ENCODE peak calls at places on chromosome 20, in four cellular contexts. One of them, this sample, is unnamed.

GRCh38 chr20:58310291-58310782 is 822 bp downstream of the RAB22A start:
- DNase-seq in AG09309: no peak
- DNase-seq in GM06990: no peak
- DNase-seq in mesenchymal stem cell: peak
- DNase-seq in this sample: no peak

GRCh38 chr20:10113746-10114145 is 79.0 kb downstream of the ANKEF1 start:
- DNase-seq in AG09309: no peak
- DNase-seq in GM06990: no peak
- DNase-seq in mesenchymal stem cell: no peak
- DNase-seq in this sample: no peak

GRCh38 chr20:31551581-31552081 is 37.4 kb downstream of the HM13 start:
- DNase-seq in AG09309: no peak
- DNase-seq in GM06990: no peak
- DNase-seq in mesenchymal stem cell: no peak
- DNase-seq in this sample: no peak

GRCh38 chr20:23106271-23106851 is 20.2 kb upstream of the CD93 start:
- DNase-seq in AG09309: no peak
- DNase-seq in GM06990: no peak
- DNase-seq in mesenchymal stem cell: peak
- DNase-seq in this sample: no peak

GRCh38 chr20:35451295-35451694 is 4.1 kb upstream of the CEP250 start:
- DNase-seq in AG09309: no peak
- DNase-seq in GM06990: no peak
- DNase-seq in mesenchymal stem cell: no peak
- DNase-seq in this sample: no peak

GRCh38 chr20:53631909-53632662 is 38.4 kb upstream of the ZNF217 start:
- DNase-seq in AG09309: no peak
- DNase-seq in GM06990: no peak
- DNase-seq in mesenchymal stem cell: no peak
- DNase-seq in this sample: no peak

GRCh38 chr20:31642837-31643236 is 5.1 kb downstream of the COX4I2 start:
- DNase-seq in AG09309: no peak
- DNase-seq in GM06990: no peak
- DNase-seq in mesenchymal stem cell: no peak
- DNase-seq in this sample: no peak

GRCh38 chr20:38152175-38153010 is 12.7 kb downstream of the TGM2 start:
- DNase-seq in AG09309: no peak
- DNase-seq in GM06990: peak
- DNase-seq in mesenchymal stem cell: peak
- DNase-seq in this sample: no peak

GRCh38 chr20:32439132-32439829 is 81.2 kb downstream of the ASXL1 start:
- DNase-seq in AG09309: peak
- DNase-seq in GM06990: no peak
- DNase-seq in mesenchymal stem cell: peak
- DNase-seq in this sample: peak

GRCh38 chr20:58719971-58720371 is 27.4 kb downstream of the NPEPL1 start:
- DNase-seq in AG09309: no peak
- DNase-seq in GM06990: no peak
- DNase-seq in mesenchymal stem cell: no peak
- DNase-seq in this sample: no peak

GRCh38 chr20:40511478-40511877 is 177.6 kb downstream of the MAFB start:
- DNase-seq in AG09309: peak
- DNase-seq in GM06990: no peak
- DNase-seq in mesenchymal stem cell: no peak
- DNase-seq in this sample: no peak

GRCh38 chr20:34876161-34877001 is at the start of gene ACSS2:
- DNase-seq in AG09309: peak
- DNase-seq in GM06990: peak
- DNase-seq in mesenchymal stem cell: peak
- DNase-seq in this sample: peak

GRCh38 chr20:36541227-36542018 is at the start of gene MYL9:
- DNase-seq in AG09309: no peak
- DNase-seq in GM06990: peak
- DNase-seq in mesenchymal stem cell: peak
- DNase-seq in this sample: peak

GRCh38 chr20:17948442-17948841 is 20.2 kb downstream of the SNX5 start:
- DNase-seq in AG09309: no peak
- DNase-seq in GM06990: no peak
- DNase-seq in mesenchymal stem cell: no peak
- DNase-seq in this sample: no peak
- H3K4me3 ChIP-seq in AG09309: no peak
- H3K4me3 ChIP-seq in GM06990: no peak
- H3K4me3 ChIP-seq in mesenchymal stem cell: no peak
- H3K4me3 ChIP-seq in this sample: no peak

DNA sequence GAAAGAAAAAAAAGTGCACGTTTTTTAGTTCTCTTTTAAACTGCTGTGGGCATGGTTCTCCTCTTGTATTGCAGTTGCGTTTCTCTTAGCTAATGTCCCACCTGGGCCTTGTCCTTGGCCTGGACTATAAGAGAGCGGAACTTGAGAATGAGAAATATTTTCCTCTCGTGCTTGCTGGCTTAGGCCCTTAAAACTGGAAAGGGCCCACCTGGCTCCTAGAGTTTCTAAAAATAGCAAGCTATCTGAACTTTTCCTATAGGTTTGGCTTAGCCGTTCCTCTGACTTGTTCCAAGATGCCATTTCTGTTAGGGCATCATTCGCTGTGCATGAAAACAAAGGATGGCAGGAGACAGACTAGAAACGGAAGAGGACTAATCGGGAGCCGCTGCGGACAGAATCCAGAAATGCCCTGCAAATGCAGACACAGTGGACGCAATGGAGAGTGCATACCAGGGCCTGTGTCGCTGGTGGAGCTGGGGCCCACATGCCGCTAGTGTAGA is 4.5 kb downstream of the RIPOR3 start:
- DNase-seq in AG09309: no peak
- DNase-seq in GM06990: no peak
- DNase-seq in mesenchymal stem cell: no peak
- DNase-seq in this sample: no peak
- H3K4me3 ChIP-seq in AG09309: no peak
- H3K4me3 ChIP-seq in GM06990: no peak
- H3K4me3 ChIP-seq in mesenchymal stem cell: no peak
- H3K4me3 ChIP-seq in this sample: no peak

GRCh38 chr20:46897471-46897870 is 2.8 kb downstream of the EYA2 start:
- DNase-seq in AG09309: no peak
- DNase-seq in GM06990: no peak
- DNase-seq in mesenchymal stem cell: no peak
- DNase-seq in this sample: no peak
- H3K4me3 ChIP-seq in AG09309: no peak
- H3K4me3 ChIP-seq in GM06990: peak
- H3K4me3 ChIP-seq in mesenchymal stem cell: no peak
- H3K4me3 ChIP-seq in this sample: no peak

DNA sequence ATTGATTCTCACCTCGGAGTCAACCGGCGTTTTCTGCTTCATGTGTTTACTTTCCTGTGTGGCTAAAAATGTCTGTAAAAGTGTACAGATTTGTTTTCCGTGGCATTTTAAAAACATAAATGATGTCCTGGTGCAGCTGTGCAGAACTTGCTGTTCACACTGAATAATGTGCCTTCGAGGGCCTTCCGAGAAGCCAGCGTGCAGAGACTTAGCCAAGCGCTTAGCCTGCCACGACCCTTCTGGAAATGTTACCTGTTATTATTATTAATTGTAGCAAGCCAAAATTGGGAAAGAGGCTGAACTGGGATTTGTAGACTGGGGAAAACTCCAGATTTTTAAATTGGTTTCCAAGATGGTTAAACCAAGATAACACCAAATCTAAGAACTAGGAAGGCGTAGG is 335.8 kb downstream of the CDH4 start:
- DNase-seq in AG09309: no peak
- DNase-seq in GM06990: no peak
- DNase-seq in mesenchymal stem cell: no peak
- DNase-seq in this sample: no peak
- H3K4me3 ChIP-seq in AG09309: no peak
- H3K4me3 ChIP-seq in GM06990: no peak
- H3K4me3 ChIP-seq in mesenchymal stem cell: peak
- H3K4me3 ChIP-seq in this sample: no peak

This sample was measured in BJ.